ENCODE peak calls at places on chromosomes 16 and 17, in ten cellular contexts. A is H1, S is foreskin fibroblast, E is AG10803, I is colonic mucosa, N is ovary, Z is dorsolateral prefrontal cortex, B is brain microvascular endothelial cell, U is adrenal gland, K is heart right ventricle. D is an unnamed sample.

GRCh38 chr16:35523991-35524390 is 2064.6 kb downstream of the TP53TG3F start:
- DNase-seq in N (no peak), I (no peak), E (no peak), A (no peak), S (no peak), Z (no peak), K (no peak), B (no peak), U (no peak), D (no peak)

GRCh38 chr17:50177983-50178834 is 12.4 kb downstream of the SGCA start:
- DNase-seq in S (peak; percentile 98), A (peak; percentile 80), I (peak; percentile 84), U (peak; percentile 84), Z (no peak), B (peak; percentile 97), K (peak; percentile 89), N (peak; percentile 82), E (peak; percentile 97), D (peak; percentile 97)

GRCh38 chr17:4368341-4368740 is 1.9 kb upstream of the UBE2G1 start:
- DNase-seq in K (no peak), S (no peak), Z (no peak), U (no peak), N (no peak), B (no peak), E (no peak), I (no peak), A (no peak), D (no peak)

GRCh38 chr17:69489303-69489702 is 74.8 kb downstream of the MAP2K6 start:
- DNase-seq in N (no peak), S (no peak), A (no peak), K (no peak), E (no peak), Z (no peak), U (no peak), I (no peak), B (no peak), D (no peak)

GRCh38 chr17:45940826-45941225 is 46.5 kb downstream of the MAPT start:
- DNase-seq in K (peak; percentile 20), E (no peak), U (no peak), N (no peak), I (no peak), B (no peak), Z (peak; percentile 67), S (no peak), A (no peak), D (no peak)

GRCh38 chr17:81058263-81058871 is 23.4 kb downstream of the BAIAP2 start:
- DNase-seq in U (no peak), B (no peak), E (no peak), I (no peak), K (no peak), Z (no peak), S (no peak), A (no peak), N (no peak), D (no peak)

GRCh38 chr16:11429113-11429512 is 83.9 kb downstream of the RMI2 start:
- DNase-seq in E (no peak), U (no peak), S (no peak), Z (no peak), I (no peak), N (no peak), A (no peak), K (no peak), B (no peak), D (no peak)

GRCh38 chr16:67241008-67241900 is 6.0 kb downstream of the FHOD1 start:
- DNase-seq in I (peak; percentile 81), N (no peak), B (peak; percentile 79), A (no peak), K (peak; percentile 70), U (peak; percentile 83), S (peak; percentile 93), E (peak; percentile 90), Z (no peak), D (peak; percentile 64)

GRCh38 chr17:28327031-28327607 is 8.1 kb downstream of the TMEM97 start:
- DNase-seq in I (no peak), S (no peak), E (no peak), Z (peak; percentile 9), A (no peak), K (no peak), U (no peak), N (no peak), B (no peak), D (no peak)

GRCh38 chr16:56237451-56237930 is 46.2 kb downstream of the GNAO1 start:
- DNase-seq in N (no peak), K (no peak), Z (no peak), E (no peak), S (no peak), U (no peak), A (no peak), I (no peak), B (no peak), D (no peak)

GRCh38 chr16:2926660-2927646 is 15.2 kb downstream of the FLYWCH1 start:
- DNase-seq in A (peak; percentile 93), B (peak; percentile 85), N (peak; percentile 83), S (peak; percentile 73), E (peak; percentile 78), I (peak; percentile 93), U (peak; percentile 83), Z (peak; percentile 86), K (peak; percentile 84), D (peak; percentile 59)

GRCh38 chr17:2058521-2059124 is 3.7 kb downstream of the HIC1 start:
- DNase-seq in E (no peak), A (peak; percentile 94), S (no peak), K (peak; percentile 80), N (peak; percentile 86), I (peak; percentile 86), B (peak; percentile 37), Z (no peak), U (peak; percentile 65), D (no peak)

GRCh38 chr17:66930933-66931332 is 33.6 kb upstream of the CACNG4 start:
- DNase-seq in Z (no peak), A (peak; percentile 56), I (no peak), B (no peak), E (no peak), K (no peak), N (no peak), S (no peak), U (no peak), D (no peak)

GRCh38 chr17:82104797-82105416 is 6.9 kb upstream of the FASN start:
- DNase-seq in A (no peak), E (no peak), I (no peak), Z (no peak), K (no peak), U (no peak), N (no peak), S (no peak), B (no peak), D (no peak)
- TF ChIP-seq CTCF in A (no peak), E (no peak), I (no peak), Z (no peak), K (no peak), U (no peak), N (no peak), S (no peak), B (no peak), D (no peak)

GRCh38 chr16:57534881-57535658 is 1.3 kb downstream of the CCDC102A start:
- DNase-seq in S (no peak), I (peak; percentile 21), E (no peak), U (no peak), N (peak; percentile 69), K (peak; percentile 38), Z (peak; percentile 24), B (no peak), A (peak; percentile 51), D (no peak)
- H3K4me3 ChIP-seq in S (peak overlapping the region; percentile 90), I (peak overlapping the region; percentile 68), E (peak overlapping the region; percentile 96), U (peak overlapping the region; percentile 77), N (peak overlapping the region; percentile 67), K (peak overlapping the region; percentile 91), Z (peak overlapping the region; percentile 78), B (peak overlapping the region; percentile 72), A (no peak overlapping the region), D (peak overlapping the region; percentile 81)

GRCh38 chr16:64051826-64052225 is 1070.0 kb downstream of the CDH11 start:
- DNase-seq in A (no peak), B (peak; percentile 5), S (no peak), K (no peak), E (peak; percentile 0), Z (no peak), I (no peak), U (no peak), N (no peak), D (no peak)
- TF ChIP-seq CTCF in A (no peak), B (peak; percentile 41), S (peak; percentile 36), K (peak; percentile 37), E (peak; percentile 37), Z (no peak), I (no peak), U (no peak), N (no peak), D (peak; percentile 42)

GRCh38 chr16:50550035-50550434 is 1.8 kb downstream of the NKD1 start:
- DNase-seq in S (no peak), N (no peak), K (no peak), U (peak; percentile 29), B (no peak), Z (no peak), I (no peak), E (no peak), A (no peak), D (no peak)

GRCh38 chr16:50551243-50551642 is 3.0 kb downstream of the NKD1 start:
- DNase-seq in S (no peak), B (no peak), N (no peak), E (no peak), I (no peak), K (no peak), A (no peak), U (no peak), Z (no peak), D (no peak)

GRCh38 chr16:50548659-50549560 is 714 bp downstream of the NKD1 start:
- DNase-seq in K (no peak), Z (no peak), N (peak; percentile 55), S (no peak), U (peak; percentile 27), E (no peak), A (no peak), I (peak; percentile 22), B (no peak), D (no peak)

GRCh38 chr16:50547944-50548658 is at the start of gene NKD1:
- DNase-seq in U (peak; percentile 75), E (peak; percentile 23), N (peak; percentile 84), K (peak; percentile 54), B (peak; percentile 17), A (peak; percentile 83), S (peak; percentile 20), I (peak; percentile 75), Z (peak; percentile 62), D (no peak)

GRCh38 chr16:50549561-50549915 is 1.3 kb downstream of the NKD1 start:
- DNase-seq in K (no peak), A (no peak), Z (no peak), I (no peak), E (no peak), N (no peak), U (no peak), B (no peak), S (no peak), D (no peak)
- H3K4me3 ChIP-seq in K (peak overlapping the region; percentile 67), A (no peak overlapping the region), Z (peak overlapping the region; percentile 69), I (peak overlapping the region; percentile 70), E (no peak overlapping the region), N (peak overlapping the region; percentile 74), U (peak overlapping the region; percentile 95), B (no peak overlapping the region), S (no peak overlapping the region), D (no peak overlapping the region)